ENCODE peak calls at places on chromosome 22, in seven cellular contexts. U is mesenchymal stem cell, F is IMR-90, Y is neuronal stem cell, B is mesendoderm, M is trophoblast cell, G is H1. T is an unnamed sample.

GRCh38 chr22:33018232-33018864 is 39.8 kb downstream of the SYN3 start:
- DNase-seq in U (peak), F (peak), Y (peak), B (peak), M (peak), G (peak), T (peak)

GRCh38 chr22:25389541-25389919 is 170.1 kb downstream of the CRYBB2 start:
- DNase-seq in U (no peak), F (no peak), Y (no peak), B (no peak), M (no peak), G (peak), T (no peak)

GRCh38 chr22:21074092-21074715 is 28.5 kb downstream of the LRRC74B start:
- DNase-seq in U (peak), F (peak), Y (no peak), B (no peak), M (peak), G (no peak), T (no peak)

GRCh38 chr22:49997932-49998717 is 14.4 kb downstream of the IL17REL start:
- DNase-seq in U (no peak), F (no peak), Y (no peak), B (no peak), M (no peak), G (no peak), T (no peak)

GRCh38 chr22:31495343-31495742 is 993 bp upstream of the SFI1 start:
- DNase-seq in U (no peak), F (no peak), Y (no peak), B (no peak), M (no peak), G (no peak), T (no peak)

GRCh38 chr22:31829505-31829904 is 75.7 kb downstream of the DEPDC5 start:
- DNase-seq in U (peak), F (peak), Y (no peak), B (no peak), M (peak), G (no peak), T (no peak)

GRCh38 chr22:35306350-35306967 is 6.8 kb downstream of the TOM1 start:
- DNase-seq in U (peak), F (no peak), Y (peak), B (no peak), M (no peak), G (no peak), T (no peak)

GRCh38 chr22:43006016-43006505 is 8.9 kb downstream of the PACSIN2 start:
- DNase-seq in U (no peak), F (no peak), Y (no peak), B (no peak), M (peak), G (no peak), T (no peak)

GRCh38 chr22:29340566-29340965 is 25.1 kb upstream of the RASL10A start:
- DNase-seq in U (no peak), F (no peak), Y (no peak), B (no peak), M (no peak), G (no peak), T (no peak)

GRCh38 chr22:33038836-33039235 is 19.3 kb downstream of the SYN3 start:
- DNase-seq in U (no peak), F (no peak), Y (no peak), B (no peak), M (peak), G (no peak), T (no peak)

GRCh38 chr22:16973591-16974297 is 34.3 kb downstream of the GAB4 start:
- DNase-seq in U (no peak), F (no peak), Y (no peak), B (no peak), M (no peak), G (no peak), T (no peak)

GRCh38 chr22:49820984-49821383 is 6.7 kb downstream of the BRD1 start:
- DNase-seq in U (no peak), F (no peak), Y (no peak), B (no peak), M (no peak), G (no peak), T (no peak)

GRCh38 chr22:33896801-33897620 is 23.3 kb downstream of the LARGE1 start:
- DNase-seq in U (peak), F (peak), Y (no peak), B (peak), M (no peak), G (no peak), T (peak)

GRCh38 chr22:31271485-31271884 is 20.8 kb downstream of the PIK3IP1 start:
- DNase-seq in U (no peak), F (no peak), Y (no peak), B (no peak), M (peak), G (no peak), T (no peak)

DNA sequence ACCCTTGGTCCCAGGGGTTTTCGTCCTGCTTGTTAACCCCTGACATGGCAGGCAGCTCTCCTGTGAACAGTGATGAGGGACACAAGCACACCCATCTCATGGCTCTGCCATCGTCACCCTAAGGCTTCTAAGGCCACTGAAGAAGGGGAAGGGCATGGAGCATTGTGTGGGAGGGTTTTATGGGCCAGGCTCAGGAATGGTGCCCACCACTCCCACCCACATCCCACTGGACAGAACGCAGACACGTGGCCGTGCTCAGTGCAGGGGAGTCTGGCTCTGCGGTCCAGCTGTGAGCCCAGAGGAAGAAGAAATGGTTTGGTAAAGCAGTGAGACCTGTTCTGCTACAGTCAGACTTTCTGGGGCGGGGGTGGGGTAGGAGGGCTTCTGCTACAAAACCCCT is 130.0 kb downstream of the CACNA1I start:
- DNase-seq in U (no peak), F (no peak), Y (no peak), B (no peak), M (no peak), G (no peak), T (no peak)
- H3K4ac ChIP-seq in U (no peak), F (no peak), Y (no peak), B (no peak), M (no peak), G (no peak), T (no peak)

GRCh38 chr22:26662160-26662559 is 4.8 kb downstream of the MIAT start:
- DNase-seq in U (no peak), F (no peak), Y (no peak), B (no peak), M (no peak), G (no peak), T (no peak)

GRCh38 chr22:26660961-26661578 is 3.7 kb downstream of the MIAT start:
- DNase-seq in U (no peak), F (no peak), Y (peak), B (peak), M (no peak), G (no peak), T (no peak)

GRCh38 chr22:26667140-26667539 is 9.8 kb downstream of the MIAT start:
- DNase-seq in U (no peak), F (no peak), Y (no peak), B (no peak), M (no peak), G (no peak), T (no peak)

GRCh38 chr22:26666035-26666338 is 8.6 kb downstream of the MIAT start:
- DNase-seq in U (no peak), F (peak), Y (no peak), B (no peak), M (no peak), G (no peak), T (no peak)

GRCh38 chr22:26663374-26663923 is 6.1 kb downstream of the MIAT start:
- DNase-seq in U (no peak), F (no peak), Y (no peak), B (no peak), M (no peak), G (no peak), T (no peak)
- H3K4ac ChIP-seq in U (no peak), F (no peak), Y (no peak), B (no peak), M (no peak), G (no peak), T (no peak)

GRCh38 chr22:22085702-22086500 is 103.3 kb upstream of the TOP3B start:
- DNase-seq in U (peak), F (peak), Y (no peak), B (no peak), M (no peak), G (no peak), T (no peak)

GRCh38 chr22:22087854-22088657 is 105.5 kb upstream of the TOP3B start:
- DNase-seq in U (no peak), F (no peak), Y (no peak), B (no peak), M (no peak), G (no peak), T (no peak)

GRCh38 chr22:22084089-22084711 is 101.6 kb upstream of the TOP3B start:
- DNase-seq in U (no peak), F (no peak), Y (no peak), B (no peak), M (no peak), G (no peak), T (no peak)

GRCh38 chr22:22088658-22089458 is 106.3 kb upstream of the TOP3B start:
- DNase-seq in U (no peak), F (no peak), Y (no peak), B (no peak), M (no peak), G (no peak), T (no peak)

DNA sequence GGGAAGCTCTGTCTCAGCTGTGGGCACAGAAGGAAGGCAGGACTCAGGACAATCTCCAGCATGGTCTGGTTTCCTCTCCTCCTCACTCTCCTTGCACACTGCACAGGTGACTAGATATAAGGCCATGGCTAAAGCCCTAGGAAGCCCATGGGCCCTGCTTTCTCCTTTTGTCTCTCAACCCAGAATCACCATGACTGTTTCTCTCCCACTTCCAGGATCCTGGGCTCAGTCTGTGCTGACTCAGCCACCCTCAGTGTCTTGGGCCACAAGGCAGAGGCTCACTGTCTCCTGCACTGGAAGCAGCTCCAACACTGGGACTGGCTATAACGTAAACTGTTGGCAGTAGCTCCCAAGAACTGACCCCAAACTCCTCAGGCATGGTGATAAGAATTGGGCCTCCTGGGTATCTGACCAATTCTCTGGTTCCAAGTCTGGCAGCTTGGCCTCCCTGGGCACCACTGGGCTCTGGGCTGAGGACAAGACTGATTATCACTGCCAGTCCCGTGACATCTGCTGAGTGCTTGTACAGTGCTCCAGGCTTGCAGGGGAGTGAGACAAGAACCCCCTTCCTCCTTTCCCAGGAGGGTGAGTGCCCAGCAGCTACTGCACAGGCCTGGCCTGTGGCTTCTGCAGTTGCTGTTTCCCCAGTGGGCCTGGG is 104.0 kb upstream of the TOP3B start:
- DNase-seq in U (peak), F (peak), Y (no peak), B (no peak), M (no peak), G (no peak), T (no peak)
- H3K4ac ChIP-seq in U (no peak), F (peak), Y (no peak), B (no peak), M (no peak), G (no peak), T (no peak)

GRCh38 chr22:19801340-19802000 is 40.9 kb downstream of the TBX1 start:
- DNase-seq in U (no peak), F (no peak), Y (no peak), B (no peak), M (no peak), G (no peak), T (no peak)

GRCh38 chr22:19802881-19803735 is 42.5 kb downstream of the TBX1 start:
- DNase-seq in U (no peak), F (no peak), Y (no peak), B (no peak), M (no peak), G (no peak), T (no peak)

GRCh38 chr22:19800761-19801244 is 40.2 kb downstream of the TBX1 start:
- DNase-seq in U (peak), F (peak), Y (no peak), B (peak), M (peak), G (no peak), T (peak)

GRCh38 chr22:19803736-19804267 is 43.2 kb downstream of the TBX1 start:
- DNase-seq in U (no peak), F (no peak), Y (no peak), B (no peak), M (no peak), G (no peak), T (no peak)

GRCh38 chr22:19802001-19802880 is 41.7 kb downstream of the TBX1 start:
- DNase-seq in U (no peak), F (no peak), Y (no peak), B (no peak), M (no peak), G (no peak), T (no peak)
- H3K4ac ChIP-seq in U (no peak), F (no peak), Y (no peak), B (no peak), M (no peak), G (no peak), T (no peak)

GRCh38 chr22:23969071-23969470 is 2.4 kb downstream of the DDTL start:
- DNase-seq in U (no peak), F (no peak), Y (no peak), B (no peak), M (no peak), G (peak), T (no peak)

GRCh38 chr22:23970816-23971482 is 3.3 kb downstream of the DDT start:
- DNase-seq in U (no peak), F (no peak), Y (no peak), B (no peak), M (no peak), G (peak), T (no peak)

GRCh38 chr22:23970201-23970641 is 3.5 kb downstream of the DDTL start:
- DNase-seq in U (no peak), F (no peak), Y (no peak), B (no peak), M (no peak), G (no peak), T (no peak)
- H3K4ac ChIP-seq in U (no peak), F (no peak), Y (no peak), B (no peak), M (no peak), G (peak), T (no peak)

DNA sequence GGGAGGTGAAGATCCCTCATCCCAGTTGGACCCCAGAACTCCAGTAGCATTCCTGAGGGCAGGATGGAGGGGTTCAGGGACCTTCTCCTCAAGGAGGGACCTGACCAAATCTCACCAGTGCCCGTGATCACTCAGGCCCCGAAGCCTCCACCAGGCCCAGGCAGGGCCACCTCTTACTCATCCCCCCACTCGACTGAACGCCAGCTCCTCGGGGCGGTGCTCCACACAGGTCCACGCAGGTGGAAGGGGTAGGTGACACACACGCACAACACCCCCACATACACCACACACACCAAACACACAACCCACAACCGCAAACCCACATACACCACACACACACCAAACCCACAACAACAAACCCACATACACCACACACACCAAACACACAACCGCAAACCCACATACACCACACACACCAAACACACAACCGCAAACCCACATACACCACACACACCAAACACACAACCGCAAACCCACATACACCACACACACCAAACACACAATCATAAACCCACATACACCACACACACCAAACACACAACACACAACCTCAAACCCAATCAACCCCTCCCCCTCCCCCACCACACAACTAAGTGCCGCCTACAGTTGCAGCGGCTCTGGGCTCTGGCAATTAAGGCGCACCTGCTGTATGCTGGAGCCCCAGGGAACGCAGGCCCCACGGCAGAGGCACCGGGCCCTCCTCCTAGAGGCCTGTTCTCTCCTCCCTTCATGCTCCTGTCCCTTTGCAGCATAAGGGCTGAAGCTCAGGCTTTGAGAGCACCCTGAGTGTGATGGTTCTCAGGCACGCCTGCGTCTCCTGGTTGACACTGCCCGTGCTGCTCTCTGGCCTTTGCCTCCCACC is 1318.1 kb downstream of the TBC1D22A start:
- DNase-seq in U (no peak), F (no peak), Y (no peak), B (no peak), M (no peak), G (no peak), T (no peak)
- H3K4ac ChIP-seq in U (no peak), F (no peak), Y (no peak), B (no peak), M (no peak), G (no peak), T (no peak)

GRCh38 chr22:47811971-47812370 is 1049.5 kb downstream of the TBC1D22A start:
- DNase-seq in U (no peak), F (no peak), Y (no peak), B (no peak), M (no peak), G (no peak), T (no peak)

GRCh38 chr22:47808236-47808845 is 1045.9 kb downstream of the TBC1D22A start:
- DNase-seq in U (no peak), F (no peak), Y (no peak), B (no peak), M (no peak), G (no peak), T (no peak)

GRCh38 chr22:47813661-47814060 is 1051.2 kb downstream of the TBC1D22A start:
- DNase-seq in U (no peak), F (no peak), Y (no peak), B (no peak), M (no peak), G (no peak), T (no peak)

GRCh38 chr22:47808886-47809620 is 1046.6 kb downstream of the TBC1D22A start:
- DNase-seq in U (no peak), F (no peak), Y (no peak), B (no peak), M (no peak), G (no peak), T (no peak)

GRCh38 chr22:47810505-47811500 is 1048.4 kb downstream of the TBC1D22A start:
- DNase-seq in U (no peak), F (no peak), Y (no peak), B (no peak), M (no peak), G (no peak), T (no peak)
- H3K4ac ChIP-seq in U (no peak), F (no peak), Y (no peak), B (no peak), M (no peak), G (no peak), T (no peak)

T was measured in H9.